ENCODE peak calls at places on chromosome X, in five cellular contexts. J is fibroblast of lung, R is OCI-LY7, O is HCT116, U is endothelial cell of umbilical vein. A is an unnamed sample.

GRCh38 chrX:41785685-41786084 is 61.7 kb downstream of the GPR82 start:
- DNase-seq in R (no peak), U (no peak), J (peak; percentile 14), O (no peak), A (no peak)

GRCh38 chrX:2413969-2414368 is 86.8 kb downstream of the DHRSX start:
- DNase-seq in J (no peak), U (no peak), R (no peak), O (no peak), A (no peak)

GRCh38 chrX:47178337-47178736 is 15.3 kb upstream of the UBA1 start:
- DNase-seq in O (no peak), R (no peak), J (no peak), U (no peak), A (no peak)

GRCh38 chrX:74251006-74251930 is 52.7 kb upstream of the ZCCHC13 start:
- DNase-seq in O (no peak), U (peak; percentile 28), R (no peak), J (peak; percentile 50), A (no peak)

GRCh38 chrX:119062750-119063374 is 9.9 kb upstream of the CT47C1 start:
- DNase-seq in R (no peak), J (peak; percentile 2), U (no peak), O (no peak), A (no peak)

GRCh38 chrX:52138830-52139544 is 45.7 kb upstream of the MAGED4 start:
- DNase-seq in J (no peak), U (no peak), O (no peak), R (no peak), A (no peak)

GRCh38 chrX:2566044-2566443 is 65.3 kb upstream of the DHRSX start:
- DNase-seq in O (no peak), J (no peak), R (no peak), U (no peak), A (no peak)

GRCh38 chrX:9952313-9952712 is 14.8 kb upstream of the CLDN34 start:
- DNase-seq in O (no peak), U (no peak), J (no peak), R (no peak), A (no peak)

GRCh38 chrX:8867454-8867853 is 66.3 kb upstream of the FAM9A start:
- DNase-seq in O (no peak), J (peak; percentile 44), R (no peak), U (no peak), A (no peak)

GRCh38 chrX:25288676-25289075 is 272.9 kb upstream of the ARX start:
- DNase-seq in O (no peak), R (no peak), J (no peak), U (no peak), A (no peak)

GRCh38 chrX:110037181-110037580 is 34.3 kb downstream of the TMEM164 start:
- DNase-seq in R (no peak), O (no peak), U (peak; percentile 36), J (no peak), A (no peak)

GRCh38 chrX:143082537-143082936 is 56.8 kb downstream of the SPANXN4 start:
- DNase-seq in O (no peak), U (no peak), R (no peak), J (no peak), A (no peak)

GRCh38 chrX:143081231-143081630 is 55.5 kb downstream of the SPANXN4 start:
- DNase-seq in R (no peak), U (no peak), O (no peak), J (no peak), A (no peak)
- H3K9me3 ChIP-seq in R (no peaks in the 10 kb centered on the region), U (no peaks in the 10 kb centered on the region), O (no peaks in the 10 kb centered on the region), J (no peaks in the 10 kb centered on the region), A (no peaks in the 10 kb centered on the region)

DNA sequence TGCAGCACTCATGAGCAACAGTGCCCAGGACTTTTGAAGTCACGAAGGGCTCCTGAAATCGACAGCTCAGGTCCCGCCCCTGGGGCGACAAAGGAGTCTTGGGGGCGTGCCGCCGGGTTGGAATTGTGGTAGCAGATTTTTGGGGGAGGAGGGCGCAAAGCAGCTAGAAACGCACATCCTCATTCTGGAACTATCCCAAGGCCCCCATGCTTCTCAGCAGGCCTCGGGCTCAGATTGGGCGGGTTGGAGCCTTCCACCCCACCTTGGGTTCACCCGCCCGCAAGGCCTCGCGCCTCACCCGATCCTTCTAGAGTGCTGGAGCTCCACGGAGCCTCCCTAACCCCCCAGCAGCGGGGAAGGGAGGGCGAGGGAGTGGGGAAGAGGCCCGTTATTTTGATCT is 85.6 kb downstream of the HPRT1 start:
- DNase-seq in J (no peak), O (no peak), R (no peak), U (no peak), A (no peak)
- H3K27ac ChIP-seq in J (no peak overlapping the region), O (no peak overlapping the region), R (no peak overlapping the region), U (no peak overlapping the region), A (no peak overlapping the region)

GRCh38 chrX:84415155-84415554 is 87.1 kb downstream of the HDX start:
- DNase-seq in U (no peak), O (no peak), J (no peak), R (no peak), A (no peak)
- H3K9me3 ChIP-seq in U (no peaks in the 10 kb centered on the region), O (no peaks in the 10 kb centered on the region), J (no peaks in the 10 kb centered on the region), R (no peaks in the 10 kb centered on the region), A (no peaks in the 10 kb centered on the region)

GRCh38 chrX:150548251-150548650 is 20.2 kb upstream of the MTM1 start:
- DNase-seq in O (no peak), J (no peak), U (no peak), R (no peak), A (no peak)
- H3K27ac ChIP-seq in O (no peak overlapping the region), J (no peak overlapping the region), U (no peak overlapping the region), R (no peak overlapping the region), A (peak overlapping the region; percentile 44)

DNA sequence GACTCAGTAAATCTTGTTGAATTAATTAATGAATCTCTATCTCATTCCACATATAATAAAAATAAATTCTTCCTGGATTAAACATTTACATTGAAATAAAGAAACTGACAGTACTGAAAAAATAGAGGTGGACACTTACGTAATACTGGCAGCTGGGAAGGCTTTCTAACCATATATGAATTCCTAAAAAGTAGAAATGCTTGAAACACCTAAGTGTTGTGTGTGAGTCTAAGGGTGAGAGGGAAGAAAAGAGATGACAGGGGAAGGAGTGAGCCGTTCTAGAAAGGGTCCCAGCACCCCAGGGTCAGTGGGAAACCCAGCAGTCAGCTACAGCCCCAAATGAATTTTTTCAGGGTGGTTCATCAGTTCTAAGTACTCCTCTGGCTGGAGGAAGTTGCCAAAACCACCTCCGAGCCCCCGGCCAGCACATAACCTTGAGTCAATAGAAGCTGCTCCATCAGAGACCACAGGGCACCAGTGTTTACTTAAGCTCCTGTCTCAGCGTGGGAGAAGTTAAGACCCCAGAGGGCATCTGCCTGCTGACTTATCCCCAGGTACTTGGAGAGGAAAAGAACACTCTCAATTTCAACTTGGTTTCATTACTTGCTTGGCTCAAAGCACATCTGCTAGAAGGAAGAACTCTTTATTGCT is 18.3 kb downstream of the GAB3 start:
- DNase-seq in R (no peak), O (no peak), U (peak; percentile 52), J (no peak), A (peak; percentile 85)
- H3K9me3 ChIP-seq in R (no peaks in the 10 kb centered on the region), O (no peaks in the 10 kb centered on the region), U (no peaks in the 10 kb centered on the region), J (no peaks in the 10 kb centered on the region), A (no peaks in the 10 kb centered on the region)

GRCh38 chrX:136154998-136155397 is 7.7 kb downstream of the FHL1 start:
- DNase-seq in R (no peak), O (no peak), U (no peak), J (no peak), A (no peak)
- H3K27ac ChIP-seq in R (no peak overlapping the region), O (no peak overlapping the region), U (no peak overlapping the region), J (no peak overlapping the region), A (no peak overlapping the region)

GRCh38 chrX:11968991-11969390 is 169.3 kb upstream of the FRMPD4 start:
- DNase-seq in J (peak; percentile 64), U (no peak), R (no peak), O (no peak), A (no peak)

GRCh38 chrX:11967986-11968385 is 170.3 kb upstream of the FRMPD4 start:
- DNase-seq in R (no peak), O (no peak), U (no peak), J (no peak), A (no peak)

GRCh38 chrX:11968470-11968869 is 169.8 kb upstream of the FRMPD4 start:
- DNase-seq in J (no peak), U (no peak), R (no peak), O (no peak), A (no peak)

GRCh38 chrX:11970935-11971334 is 167.3 kb upstream of the FRMPD4 start:
- DNase-seq in R (no peak), J (peak; percentile 2), U (no peak), O (no peak), A (no peak)

DNA sequence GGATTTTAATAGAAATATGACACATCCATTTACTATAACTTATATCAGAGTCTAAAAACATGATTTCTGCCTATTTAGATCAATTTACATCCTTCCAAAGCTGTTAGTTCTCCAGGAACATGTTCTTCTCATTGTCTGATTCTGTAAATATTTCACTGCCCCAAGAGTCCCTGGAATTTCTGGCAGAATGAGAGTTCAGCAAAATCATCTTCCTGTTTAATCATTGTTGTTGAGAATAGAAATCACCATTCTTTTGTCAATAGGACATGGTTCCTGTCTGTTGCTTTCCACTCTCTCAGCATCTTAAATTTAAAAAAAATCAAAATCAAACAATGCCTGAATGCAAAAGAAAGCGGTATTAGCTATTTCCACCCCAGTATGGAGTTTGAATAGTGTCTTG is 172.8 kb upstream of the FRMPD4 start:
- DNase-seq in O (no peak), J (no peak), R (no peak), U (peak; percentile 1), A (no peak)
- H3K9me3 ChIP-seq in O (no peaks in the 10 kb centered on the region), J (no peaks in the 10 kb centered on the region), R (no peaks in the 10 kb centered on the region), U (no peaks in the 10 kb centered on the region), A (no peaks in the 10 kb centered on the region)